ENCODE peak calls at places on chromosomes 5 and 9, in nine cellular contexts. M is CD4-positive, alpha-beta T cell; A is heart right ventricle; Q is spleen; G is epithelial cell of esophagus; Z is GM23338; F is H9; O is sigmoid colon; C is brain microvascular endothelial cell. Y is an unnamed sample.

GRCh38 chr5:159324097-159324760 is 6.1 kb downstream of the IL12B start:
- DNase-seq in M (no peak), A (no peak), Q (no peak), Z (no peak), G (peak; percentile 58), O (no peak), F (no peak), C (peak; percentile 50), Y (peak; percentile 79)

GRCh38 chr5:52481851-52482250 is 305.9 kb upstream of the ITGA1 start:
- DNase-seq in Z (no peak), F (no peak), A (no peak), O (no peak), Q (no peak), G (no peak), C (no peak), M (no peak), Y (no peak)

GRCh38 chr9:116101516-116101915 is 52.1 kb upstream of the PAPPA start:
- DNase-seq in O (no peak), Q (no peak), A (no peak), Z (no peak), G (peak; percentile 94), F (no peak), C (peak; percentile 44), M (no peak), Y (peak; percentile 60)

GRCh38 chr9:126874546-126875314 is 14.3 kb downstream of the ZBTB34 start:
- DNase-seq in O (no peak), M (no peak), Z (no peak), C (no peak), F (no peak), A (no peak), Q (peak; percentile 17), G (no peak), Y (no peak)

GRCh38 chr5:126488362-126489065 is 65.3 kb downstream of the GRAMD2B start:
- DNase-seq in G (no peak), A (no peak), F (no peak), M (no peak), C (no peak), Q (no peak), O (no peak), Z (no peak), Y (no peak)

GRCh38 chr9:91783411-91783810 is 166.6 kb downstream of the ROR2 start:
- DNase-seq in G (no peak), C (no peak), A (no peak), Z (no peak), O (peak; percentile 67), Q (no peak), M (no peak), F (no peak), Y (no peak)

GRCh38 chr5:91272858-91273257 is 110.3 kb downstream of the ARRDC3 start:
- DNase-seq in Q (no peak), A (no peak), F (no peak), O (no peak), M (no peak), C (peak; percentile 55), G (no peak), Z (no peak), Y (peak; percentile 68)

GRCh38 chr9:133788045-133788818 is 50.1 kb upstream of the SARDH start:
- DNase-seq in Z (no peak), O (no peak), Q (no peak), M (no peak), G (no peak), C (no peak), A (no peak), F (no peak), Y (no peak)

GRCh38 chr9:137176302-137177182 is 4.7 kb upstream of the TMEM210 start:
- DNase-seq in G (peak; percentile 68), F (peak; percentile 71), Z (peak; percentile 70), C (peak; percentile 29), M (no peak), A (no peak), O (no peak), Q (no peak), Y (no peak)

GRCh38 chr9:121779381-121780117 is 128.1 kb downstream of the DAB2IP start:
- DNase-seq in O (peak; percentile 87), G (no peak), F (peak; percentile 23), Z (no peak), C (peak; percentile 72), M (no peak), Q (no peak), A (peak; percentile 54), Y (no peak)

GRCh38 chr5:127092690-127093089 is 19.4 kb upstream of the C5orf63 start:
- DNase-seq in Z (peak; percentile 55), M (no peak), Q (no peak), G (peak; percentile 66), F (no peak), O (no peak), C (peak; percentile 75), A (no peak), Y (peak; percentile 69)

GRCh38 chr9:8287501-8287900 is 487.9 kb upstream of the DMAC1 start:
- DNase-seq in A (no peak), Z (no peak), Q (no peak), O (no peak), M (no peak), G (no peak), F (no peak), C (no peak), Y (no peak)

GRCh38 chr9:108665856-108666784 is 189.7 kb downstream of the ACTL7B start:
- DNase-seq in G (peak; percentile 91), F (no peak), O (no peak), C (no peak), A (no peak), Z (no peak), Q (no peak), M (no peak), Y (no peak)

GRCh38 chr9:120985759-120986353 is 59.3 kb upstream of the TRAF1 start:
- DNase-seq in Q (no peak), O (no peak), A (peak; percentile 11), F (no peak), Z (peak; percentile 75), G (peak; percentile 66), C (peak; percentile 53), M (no peak), Y (peak; percentile 77)

GRCh38 chr9:132026932-132027585 is 52.6 kb downstream of the MED27 start:
- DNase-seq in O (no peak), M (no peak), Q (no peak), C (peak; percentile 27), G (peak; percentile 95), F (peak; percentile 41), Z (peak; percentile 74), A (no peak), Y (peak; percentile 85)

GRCh38 chr5:180286-180918 is 10.9 kb upstream of the LRRC14B start:
- DNase-seq in Q (no peak), Z (no peak), M (no peak), O (peak; percentile 12), A (no peak), C (no peak), F (no peak), G (no peak), Y (no peak)

GRCh38 chr5:180133551-180133950 is 62.0 kb upstream of the RNF130 start:
- DNase-seq in C (no peak), G (peak; percentile 33), A (no peak), Z (no peak), M (no peak), F (no peak), O (no peak), Q (no peak), Y (no peak)

GRCh38 chr9:126979461-126979860 is 64.9 kb downstream of the RALGPS1 start:
- DNase-seq in Z (no peak), A (no peak), O (no peak), G (peak; percentile 29), F (no peak), M (no peak), C (no peak), Q (no peak), Y (no peak)

GRCh38 chr5:42718591-42718990 is 38.0 kb upstream of the CCDC152 start:
- DNase-seq in C (peak; percentile 70), M (no peak), A (no peak), G (peak; percentile 2), F (no peak), O (no peak), Q (no peak), Z (no peak), Y (no peak)

GRCh38 chr9:121768416-121769015 is 117.1 kb downstream of the DAB2IP start:
- DNase-seq in M (no peak), C (no peak), O (no peak), F (no peak), Z (no peak), A (no peak), Q (peak; percentile 61), G (no peak), Y (no peak)

GRCh38 chr5:66830636-66831035 is 234.4 kb downstream of the MAST4 start:
- DNase-seq in Z (no peak), G (peak; percentile 80), Q (no peak), F (no peak), O (no peak), M (no peak), C (no peak), A (no peak), Y (no peak)
- TF ChIP-seq CTCF in Z (no peak), G (no peak), Q (no peak), F (no peak), O (no peak), M (no peak), C (no peak), A (peak; percentile 28), Y (peak; percentile 55)

DNA sequence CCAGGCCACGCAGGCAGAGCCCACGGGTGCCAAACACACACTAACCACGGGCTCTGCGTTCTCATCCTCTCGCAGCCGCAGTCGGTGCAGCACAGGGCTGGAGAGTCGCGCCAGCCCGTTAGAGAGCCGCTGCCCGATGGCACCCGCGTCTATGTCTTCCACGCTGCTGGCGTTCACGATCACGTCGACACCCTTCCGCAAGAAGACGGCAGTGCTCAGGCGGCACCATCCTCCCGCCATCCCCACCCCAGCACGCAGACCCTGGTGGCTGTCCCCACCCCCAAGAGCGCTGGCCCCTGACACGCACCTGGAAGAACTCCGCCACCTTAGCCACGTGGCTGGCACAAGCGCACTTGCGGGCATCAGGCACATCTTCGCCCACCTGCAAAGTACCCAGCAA is 6.0 kb downstream of the DBN1 start:
- DNase-seq in G (no peak), A (no peak), M (no peak), Z (no peak), Q (no peak), F (no peak), C (no peak), O (no peak), Y (no peak)
- TF ChIP-seq CTCF in G (no peak), A (no peak), M (no peak), Z (no peak), Q (no peak), F (no peak), C (no peak), O (no peak), Y (no peak)

DNA sequence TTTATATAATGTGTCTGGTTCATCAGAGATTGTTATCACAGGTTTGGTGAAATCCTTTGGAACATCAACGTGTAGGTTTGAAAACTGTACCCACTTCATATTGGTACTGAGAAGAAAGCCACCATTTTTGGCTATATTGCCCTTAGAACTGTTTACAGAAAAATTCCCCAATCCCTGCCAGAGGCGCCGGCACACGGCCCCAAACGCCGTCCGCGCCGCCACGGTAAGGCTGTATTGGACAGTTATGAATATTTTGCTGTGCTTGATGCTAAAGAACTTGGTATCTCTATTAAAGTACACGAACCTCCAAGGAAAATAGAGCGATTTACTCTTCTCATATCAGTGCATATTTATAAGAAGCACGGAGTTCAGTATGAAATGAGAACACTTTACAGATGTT is 35.2 kb downstream of the DCAF10 start:
- DNase-seq in G (no peak), Q (no peak), F (no peak), A (no peak), C (no peak), O (no peak), M (no peak), Z (no peak), Y (no peak)
- TF ChIP-seq CTCF in G (no peak), Q (no peak), F (no peak), A (no peak), C (no peak), O (no peak), M (no peak), Z (no peak), Y (no peak)

GRCh38 chr5:76544268-76544926 is 78.8 kb downstream of the F2RL2 start:
- DNase-seq in A (no peak), F (peak; percentile 60), Q (no peak), C (peak; percentile 39), Z (peak; percentile 78), O (no peak), G (peak; percentile 61), M (peak; percentile 62), Y (peak; percentile 6)
- TF ChIP-seq CTCF in A (no peak), F (peak; percentile 84), Q (peak; percentile 19), C (peak; percentile 83), Z (peak; percentile 83), O (no peak), G (peak; percentile 78), M (peak; percentile 86), Y (peak; percentile 70)